ENCODE peak calls at places on chromosomes 6 and 20, in six cellular contexts. Q, M, O, B, N and I are unnamed samples.

GRCh38 chr6:123380257-123380656 is 256.5 kb downstream of the TRDN start:
- DNase-seq in Q (no peak), M (peak), O (peak), B (peak), N (no peak), I (no peak)

GRCh38 chr6:124982669-124983068 is 20.4 kb downstream of the RNF217 start:
- DNase-seq in Q (no peak), M (no peak), O (no peak), B (no peak), N (no peak), I (no peak)

GRCh38 chr6:80728830-80729229 is 622.4 kb downstream of the BCKDHB start:
- DNase-seq in Q (no peak), M (no peak), O (no peak), B (no peak), N (no peak), I (no peak)

GRCh38 chr6:139748353-139749146 is 374.1 kb upstream of the CITED2 start:
- DNase-seq in Q (peak), M (no peak), O (peak), B (no peak), N (peak), I (no peak)

GRCh38 chr20:62908971-62909791 is 17.1 kb downstream of the DIDO1 start:
- DNase-seq in Q (no peak), M (no peak), O (no peak), B (no peak), N (no peak), I (no peak)

GRCh38 chr20:16939051-16939450 is 190.9 kb downstream of the OTOR start:
- DNase-seq in Q (no peak), M (no peak), O (no peak), B (no peak), N (no peak), I (no peak)

GRCh38 chr20:6767536-6768227 is at the start of gene BMP2:
- DNase-seq in Q (peak), M (peak), O (peak), B (no peak), N (no peak), I (peak)

GRCh38 chr20:47336013-47336754 is 20.3 kb downstream of the ZMYND8 start:
- DNase-seq in Q (peak), M (no peak), O (peak), B (no peak), N (no peak), I (no peak)

GRCh38 chr20:38326309-38326708 is 20.0 kb upstream of the LBP start:
- DNase-seq in Q (no peak), M (no peak), O (no peak), B (no peak), N (no peak), I (no peak)

GRCh38 chr6:128739112-128739511 is 143.8 kb upstream of the LAMA2 start:
- DNase-seq in Q (no peak), M (no peak), O (no peak), B (no peak), N (peak), I (no peak)

GRCh38 chr6:34663887-34664269 is 32.7 kb downstream of the ILRUN start:
- DNase-seq in Q (peak), M (no peak), O (peak), B (no peak), N (no peak), I (no peak)

DNA sequence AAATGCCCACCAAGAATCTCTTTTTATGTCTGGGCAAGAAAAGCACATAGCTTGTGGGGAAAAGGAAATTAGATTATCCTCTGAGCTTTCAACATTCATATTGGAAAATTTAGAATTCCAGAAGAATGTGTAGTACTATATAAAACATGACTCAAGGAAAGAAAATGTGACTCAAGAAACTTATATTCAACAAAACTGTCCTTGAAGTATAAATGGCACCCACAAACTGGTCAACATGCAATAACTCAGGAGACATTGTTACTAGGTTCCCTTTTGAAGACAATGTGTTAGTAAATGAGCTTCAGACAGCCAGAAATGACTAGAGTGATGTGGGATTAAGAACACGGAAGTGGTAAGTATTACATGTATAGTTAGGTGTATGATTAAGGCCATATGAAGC is 26.1 kb upstream of the TINAG start:
- DNase-seq in Q (peak), M (no peak), O (peak), B (no peak), N (no peak), I (no peak)
- H4K91ac ChIP-seq in Q (no peak), M (no peak), O (no peak), B (no peak), N (no peak), I (no peak)

DNA sequence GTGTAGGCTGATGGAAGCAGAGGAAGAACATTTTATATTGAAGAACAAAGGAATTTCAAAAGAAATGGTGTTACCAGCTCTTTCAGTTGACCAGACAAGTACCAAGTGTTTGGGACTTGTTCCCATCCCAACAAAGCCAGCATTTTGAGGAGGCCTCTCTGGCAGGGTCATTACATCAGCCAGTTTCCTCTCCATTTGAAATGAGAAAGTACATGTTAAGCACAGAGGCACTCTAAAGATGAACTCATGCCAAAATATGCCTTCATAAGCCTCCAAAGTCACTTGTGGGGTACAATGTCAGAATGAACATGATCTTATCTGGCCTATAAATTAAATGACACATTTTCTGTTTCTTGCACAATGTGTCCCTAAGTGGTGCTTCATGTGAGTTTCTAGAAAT is 223.9 kb downstream of the PRL start:
- DNase-seq in Q (no peak), M (no peak), O (peak), B (no peak), N (no peak), I (no peak)
- H4K91ac ChIP-seq in Q (no peak), M (no peak), O (no peak), B (no peak), N (no peak), I (no peak)

GRCh38 chr6:44171899-44172546 is 13.4 kb downstream of the CAPN11 start:
- DNase-seq in Q (no peak), M (no peak), O (no peak), B (no peak), N (no peak), I (no peak)

GRCh38 chr6:44169154-44169553 is 10.5 kb downstream of the CAPN11 start:
- DNase-seq in Q (no peak), M (no peak), O (no peak), B (no peak), N (no peak), I (no peak)

GRCh38 chr6:44169886-44170570 is 11.4 kb downstream of the CAPN11 start:
- DNase-seq in Q (no peak), M (no peak), O (no peak), B (no peak), N (no peak), I (no peak)

GRCh38 chr6:44176130-44176934 is 17.7 kb downstream of the CAPN11 start:
- DNase-seq in Q (no peak), M (no peak), O (no peak), B (no peak), N (no peak), I (no peak)

DNA sequence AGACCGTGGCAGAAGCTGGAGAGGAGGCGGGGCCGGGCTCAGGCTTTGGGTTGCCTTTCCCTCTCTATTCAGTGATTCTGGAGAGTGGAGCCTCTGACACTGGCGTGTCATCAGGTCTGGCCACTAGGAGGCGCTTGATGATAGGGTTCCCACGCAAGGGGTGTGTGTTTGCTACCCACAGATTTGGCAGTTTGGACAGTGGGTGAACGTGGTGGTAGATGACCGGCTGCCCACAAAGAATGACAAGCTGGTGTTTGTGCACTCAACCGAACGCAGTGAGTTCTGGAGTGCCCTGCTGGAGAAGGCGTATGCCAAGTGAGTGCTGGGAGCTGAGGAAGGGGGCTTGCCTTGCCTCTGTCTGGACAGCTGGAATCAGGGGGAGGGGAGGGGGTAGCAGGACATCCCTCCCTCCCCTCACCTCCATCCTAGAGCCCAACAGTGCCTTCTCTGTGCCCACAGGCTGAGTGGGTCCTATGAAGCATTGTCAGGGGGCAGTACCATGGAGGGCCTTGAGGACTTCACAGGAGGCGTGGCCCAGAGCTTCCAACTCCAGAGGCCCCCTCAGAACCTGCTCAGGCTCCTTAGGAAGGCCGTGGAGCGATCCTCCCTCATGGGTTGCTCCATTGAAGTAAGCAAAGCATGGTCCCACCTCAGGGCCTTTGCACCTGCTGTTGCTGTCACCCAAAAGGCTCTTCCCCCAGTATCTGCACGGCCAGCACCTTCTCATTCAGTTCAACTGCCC is 14.3 kb downstream of the CAPN11 start:
- DNase-seq in Q (peak), M (peak), O (peak), B (no peak), N (peak), I (peak)
- H4K91ac ChIP-seq in Q (no peak), M (no peak), O (no peak), B (peak), N (peak), I (no peak)

DNA sequence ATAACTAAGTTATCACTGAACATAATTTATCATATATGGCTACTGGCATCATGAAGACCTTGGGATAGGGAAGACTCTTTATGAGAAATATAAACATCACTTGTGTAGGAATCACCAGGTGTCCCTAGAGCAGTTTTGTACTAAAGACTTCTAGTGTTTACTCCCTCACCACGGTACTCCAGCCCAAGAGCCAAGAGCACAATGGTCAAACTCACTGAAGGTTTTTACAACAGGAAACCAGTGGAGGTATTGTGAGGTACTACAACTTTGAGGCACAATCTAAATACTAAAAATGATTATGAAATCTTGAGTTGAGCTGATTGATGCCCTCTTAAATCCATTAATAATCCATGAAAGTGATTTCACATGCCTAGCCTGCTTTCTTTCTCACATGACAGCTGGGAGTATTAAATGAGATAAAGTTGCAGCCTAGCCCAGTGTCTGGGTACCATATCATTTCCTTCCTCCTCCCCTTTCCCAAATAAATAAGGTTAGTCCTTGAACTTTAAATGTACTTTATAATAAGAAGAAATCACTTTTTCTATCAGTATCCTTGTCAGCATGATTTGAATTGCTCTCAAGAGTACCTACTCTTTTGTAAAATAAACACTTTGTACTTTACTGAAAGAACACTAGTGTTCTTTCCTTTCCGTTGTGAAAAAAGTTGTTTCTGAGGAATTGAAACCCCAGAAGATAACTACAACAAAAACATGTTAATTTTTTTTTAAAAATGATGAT is 26.5 kb downstream of the GLO1 start:
- DNase-seq in Q (no peak), M (no peak), O (no peak), B (no peak), N (no peak), I (no peak)
- H4K91ac ChIP-seq in Q (no peak), M (no peak), O (no peak), B (no peak), N (no peak), I (no peak)

GRCh38 chr6:100417037-100417436 is 47.7 kb downstream of the SIM1 start:
- DNase-seq in Q (no peak), M (no peak), O (no peak), B (no peak), N (no peak), I (no peak)

GRCh38 chr6:100426241-100426640 is 38.5 kb downstream of the SIM1 start:
- DNase-seq in Q (no peak), M (no peak), O (no peak), B (no peak), N (no peak), I (no peak)

GRCh38 chr6:100415780-100416179 is 48.9 kb downstream of the SIM1 start:
- DNase-seq in Q (no peak), M (no peak), O (no peak), B (no peak), N (no peak), I (no peak)

DNA sequence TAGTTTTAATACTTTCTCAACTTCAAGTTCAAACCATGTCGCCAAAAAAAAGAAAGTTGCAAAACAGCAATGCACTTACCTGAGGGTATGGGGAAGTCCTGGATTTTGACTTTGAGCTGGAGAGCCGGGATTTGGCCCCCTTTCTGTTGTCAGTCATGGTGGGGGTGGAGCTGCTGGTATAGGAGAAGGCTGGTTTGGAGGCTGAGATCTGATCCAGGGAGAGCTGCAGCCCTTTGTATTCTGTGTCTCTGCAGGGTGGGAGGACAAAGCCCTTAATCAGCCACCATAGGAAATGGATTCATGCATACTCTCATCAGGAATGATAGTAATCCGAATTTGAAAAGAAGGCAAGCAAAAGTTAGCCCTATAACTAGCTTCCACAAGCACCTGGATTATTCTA is 44.0 kb downstream of the SIM1 start:
- DNase-seq in Q (no peak), M (peak), O (no peak), B (peak), N (no peak), I (peak)
- H4K91ac ChIP-seq in Q (no peak), M (no peak), O (no peak), B (no peak), N (no peak), I (no peak)

GRCh38 chr20:877814-878213 is 38.3 kb downstream of the ANGPT4 start:
- DNase-seq in Q (no peak), M (no peak), O (no peak), B (no peak), N (no peak), I (no peak)
- H4K91ac ChIP-seq in Q (no peak), M (no peak), O (no peak), B (no peak), N (no peak), I (no peak)